ENCODE peak calls at places on chromosomes 13 and 19, in ten cellular contexts. One of them, this sample, is unnamed.

GRCh38 chr13:60453490-60453889 is 56.5 kb downstream of the TDRD3 start:
- DNase-seq in skeletal muscle cell: no peak
- DNase-seq in stimulated activated CD8-positive, alpha-beta memory T cell treated with anti-CD3 and anti-CD28 coated beads, Interleukin-15, amount 100 ng/mL, for 24 hours: no peak
- DNase-seq in NCI-H1092 treated with DMSO at 0.1 percent for 48 hours: no peak
- DNase-seq in K562: no peak
- DNase-seq in heart left ventricle: no peak
- DNase-seq in omental fat pad: no peak
- DNase-seq in choroid plexus epithelial cell: peak
- DNase-seq in HS-5: no peak
- DNase-seq in T-helper 1 cell: no peak
- DNase-seq in this sample: no peak

GRCh38 chr13:60933638-60934037 is 482.0 kb downstream of the PCDH20 start:
- DNase-seq in heart left ventricle: no peak
- DNase-seq in choroid plexus epithelial cell: no peak
- DNase-seq in T-helper 1 cell: no peak
- DNase-seq in stimulated activated CD8-positive, alpha-beta memory T cell treated with anti-CD3 and anti-CD28 coated beads, Interleukin-15, amount 100 ng/mL, for 24 hours: no peak
- DNase-seq in K562: no peak
- DNase-seq in skeletal muscle cell: no peak
- DNase-seq in NCI-H1092 treated with DMSO at 0.1 percent for 48 hours: no peak
- DNase-seq in omental fat pad: no peak
- DNase-seq in HS-5: no peak
- DNase-seq in this sample: no peak

GRCh38 chr19:5588906-5589676 is 21.3 kb upstream of the TINCR start:
- DNase-seq in stimulated activated CD8-positive, alpha-beta memory T cell treated with anti-CD3 and anti-CD28 coated beads, Interleukin-15, amount 100 ng/mL, for 24 hours: no peak
- DNase-seq in K562: no peak
- DNase-seq in NCI-H1092 treated with DMSO at 0.1 percent for 48 hours: no peak
- DNase-seq in choroid plexus epithelial cell: peak
- DNase-seq in omental fat pad: no peak
- DNase-seq in heart left ventricle: no peak
- DNase-seq in HS-5: no peak
- DNase-seq in skeletal muscle cell: no peak
- DNase-seq in T-helper 1 cell: no peak
- DNase-seq in this sample: no peak

GRCh38 chr19:8487137-8487851 is 15.1 kb downstream of the PRAM1 start:
- DNase-seq in NCI-H1092 treated with DMSO at 0.1 percent for 48 hours: no peak
- DNase-seq in stimulated activated CD8-positive, alpha-beta memory T cell treated with anti-CD3 and anti-CD28 coated beads, Interleukin-15, amount 100 ng/mL, for 24 hours: no peak
- DNase-seq in T-helper 1 cell: peak
- DNase-seq in K562: no peak
- DNase-seq in omental fat pad: no peak
- DNase-seq in choroid plexus epithelial cell: no peak
- DNase-seq in skeletal muscle cell: no peak
- DNase-seq in HS-5: no peak
- DNase-seq in heart left ventricle: no peak
- DNase-seq in this sample: no peak

GRCh38 chr19:34484328-34484727 is 2.8 kb downstream of the WTIP start:
- DNase-seq in skeletal muscle cell: no peak
- DNase-seq in heart left ventricle: peak
- DNase-seq in K562: no peak
- DNase-seq in NCI-H1092 treated with DMSO at 0.1 percent for 48 hours: no peak
- DNase-seq in T-helper 1 cell: no peak
- DNase-seq in omental fat pad: no peak
- DNase-seq in stimulated activated CD8-positive, alpha-beta memory T cell treated with anti-CD3 and anti-CD28 coated beads, Interleukin-15, amount 100 ng/mL, for 24 hours: no peak
- DNase-seq in choroid plexus epithelial cell: no peak
- DNase-seq in HS-5: no peak
- DNase-seq in this sample: no peak

GRCh38 chr19:40411125-40411842 is 1.9 kb downstream of the PRX start:
- DNase-seq in T-helper 1 cell: no peak
- DNase-seq in NCI-H1092 treated with DMSO at 0.1 percent for 48 hours: no peak
- DNase-seq in K562: peak
- DNase-seq in HS-5: no peak
- DNase-seq in skeletal muscle cell: no peak
- DNase-seq in heart left ventricle: peak
- DNase-seq in omental fat pad: no peak
- DNase-seq in stimulated activated CD8-positive, alpha-beta memory T cell treated with anti-CD3 and anti-CD28 coated beads, Interleukin-15, amount 100 ng/mL, for 24 hours: no peak
- DNase-seq in choroid plexus epithelial cell: no peak
- DNase-seq in this sample: no peak

GRCh38 chr19:47435196-47435595 is 15.9 kb upstream of the MEIS3 start:
- DNase-seq in stimulated activated CD8-positive, alpha-beta memory T cell treated with anti-CD3 and anti-CD28 coated beads, Interleukin-15, amount 100 ng/mL, for 24 hours: no peak
- DNase-seq in omental fat pad: no peak
- DNase-seq in K562: no peak
- DNase-seq in skeletal muscle cell: no peak
- DNase-seq in heart left ventricle: no peak
- DNase-seq in HS-5: no peak
- DNase-seq in NCI-H1092 treated with DMSO at 0.1 percent for 48 hours: no peak
- DNase-seq in choroid plexus epithelial cell: no peak
- DNase-seq in T-helper 1 cell: peak
- DNase-seq in this sample: no peak

GRCh38 chr19:17075860-17076538 is 422 bp downstream of the MYO9B start:
- DNase-seq in T-helper 1 cell: peak
- DNase-seq in heart left ventricle: peak
- DNase-seq in skeletal muscle cell: no peak
- DNase-seq in K562: peak
- DNase-seq in stimulated activated CD8-positive, alpha-beta memory T cell treated with anti-CD3 and anti-CD28 coated beads, Interleukin-15, amount 100 ng/mL, for 24 hours: peak
- DNase-seq in NCI-H1092 treated with DMSO at 0.1 percent for 48 hours: peak
- DNase-seq in HS-5: no peak
- DNase-seq in omental fat pad: no peak
- DNase-seq in choroid plexus epithelial cell: peak
- DNase-seq in this sample: no peak

GRCh38 chr13:50386527-50387123 is 371.4 kb downstream of the KCNRG start:
- DNase-seq in stimulated activated CD8-positive, alpha-beta memory T cell treated with anti-CD3 and anti-CD28 coated beads, Interleukin-15, amount 100 ng/mL, for 24 hours: no peak
- DNase-seq in skeletal muscle cell: peak
- DNase-seq in heart left ventricle: no peak
- DNase-seq in NCI-H1092 treated with DMSO at 0.1 percent for 48 hours: no peak
- DNase-seq in K562: no peak
- DNase-seq in omental fat pad: no peak
- DNase-seq in choroid plexus epithelial cell: peak
- DNase-seq in T-helper 1 cell: no peak
- DNase-seq in HS-5: no peak
- DNase-seq in this sample: peak

GRCh38 chr19:3785464-3785937 is 680 bp downstream of the MATK start:
- DNase-seq in choroid plexus epithelial cell: no peak
- DNase-seq in K562: peak
- DNase-seq in NCI-H1092 treated with DMSO at 0.1 percent for 48 hours: no peak
- DNase-seq in stimulated activated CD8-positive, alpha-beta memory T cell treated with anti-CD3 and anti-CD28 coated beads, Interleukin-15, amount 100 ng/mL, for 24 hours: no peak
- DNase-seq in HS-5: peak
- DNase-seq in omental fat pad: no peak
- DNase-seq in T-helper 1 cell: no peak
- DNase-seq in skeletal muscle cell: no peak
- DNase-seq in heart left ventricle: no peak
- DNase-seq in this sample: no peak

GRCh38 chr13:96090240-96091101 is 564 bp downstream of the HS6ST3 start:
- DNase-seq in choroid plexus epithelial cell: peak
- DNase-seq in HS-5: no peak
- DNase-seq in stimulated activated CD8-positive, alpha-beta memory T cell treated with anti-CD3 and anti-CD28 coated beads, Interleukin-15, amount 100 ng/mL, for 24 hours: no peak
- DNase-seq in T-helper 1 cell: no peak
- DNase-seq in omental fat pad: no peak
- DNase-seq in NCI-H1092 treated with DMSO at 0.1 percent for 48 hours: peak
- DNase-seq in skeletal muscle cell: no peak
- DNase-seq in K562: no peak
- DNase-seq in heart left ventricle: no peak
- DNase-seq in this sample: no peak

GRCh38 chr13:36526897-36527296 is 94.6 kb downstream of the CCNA1 start:
- DNase-seq in NCI-H1092 treated with DMSO at 0.1 percent for 48 hours: no peak
- DNase-seq in stimulated activated CD8-positive, alpha-beta memory T cell treated with anti-CD3 and anti-CD28 coated beads, Interleukin-15, amount 100 ng/mL, for 24 hours: no peak
- DNase-seq in omental fat pad: no peak
- DNase-seq in K562: no peak
- DNase-seq in skeletal muscle cell: no peak
- DNase-seq in T-helper 1 cell: no peak
- DNase-seq in choroid plexus epithelial cell: no peak
- DNase-seq in HS-5: no peak
- DNase-seq in heart left ventricle: no peak
- DNase-seq in this sample: no peak

GRCh38 chr13:24097064-24097463 is 63.5 kb upstream of the SPATA13 start:
- DNase-seq in T-helper 1 cell: peak
- DNase-seq in skeletal muscle cell: peak
- DNase-seq in omental fat pad: no peak
- DNase-seq in heart left ventricle: no peak
- DNase-seq in HS-5: no peak
- DNase-seq in choroid plexus epithelial cell: peak
- DNase-seq in NCI-H1092 treated with DMSO at 0.1 percent for 48 hours: no peak
- DNase-seq in K562: no peak
- DNase-seq in stimulated activated CD8-positive, alpha-beta memory T cell treated with anti-CD3 and anti-CD28 coated beads, Interleukin-15, amount 100 ng/mL, for 24 hours: no peak
- DNase-seq in this sample: peak

GRCh38 chr13:65932587-65933239 is 1297.4 kb downstream of the PCDH9 start:
- DNase-seq in K562: no peak
- DNase-seq in choroid plexus epithelial cell: no peak
- DNase-seq in omental fat pad: no peak
- DNase-seq in NCI-H1092 treated with DMSO at 0.1 percent for 48 hours: no peak
- DNase-seq in T-helper 1 cell: no peak
- DNase-seq in heart left ventricle: no peak
- DNase-seq in HS-5: no peak
- DNase-seq in stimulated activated CD8-positive, alpha-beta memory T cell treated with anti-CD3 and anti-CD28 coated beads, Interleukin-15, amount 100 ng/mL, for 24 hours: no peak
- DNase-seq in skeletal muscle cell: peak
- DNase-seq in this sample: peak

GRCh38 chr13:30835442-30835841 is 70.6 kb upstream of the MEDAG start:
- DNase-seq in choroid plexus epithelial cell: peak
- DNase-seq in stimulated activated CD8-positive, alpha-beta memory T cell treated with anti-CD3 and anti-CD28 coated beads, Interleukin-15, amount 100 ng/mL, for 24 hours: no peak
- DNase-seq in omental fat pad: no peak
- DNase-seq in T-helper 1 cell: no peak
- DNase-seq in NCI-H1092 treated with DMSO at 0.1 percent for 48 hours: no peak
- DNase-seq in HS-5: no peak
- DNase-seq in heart left ventricle: no peak
- DNase-seq in K562: no peak
- DNase-seq in skeletal muscle cell: no peak
- DNase-seq in this sample: no peak

GRCh38 chr19:51726049-51726448 is 2.3 kb upstream of the HAS1 start:
- DNase-seq in choroid plexus epithelial cell: peak
- DNase-seq in omental fat pad: peak
- DNase-seq in T-helper 1 cell: no peak
- DNase-seq in NCI-H1092 treated with DMSO at 0.1 percent for 48 hours: no peak
- DNase-seq in HS-5: no peak
- DNase-seq in heart left ventricle: no peak
- DNase-seq in stimulated activated CD8-positive, alpha-beta memory T cell treated with anti-CD3 and anti-CD28 coated beads, Interleukin-15, amount 100 ng/mL, for 24 hours: no peak
- DNase-seq in skeletal muscle cell: peak
- DNase-seq in K562: peak
- DNase-seq in this sample: peak

GRCh38 chr13:41577437-41577836 is 120.1 kb downstream of the RGCC start:
- DNase-seq in T-helper 1 cell: no peak
- DNase-seq in stimulated activated CD8-positive, alpha-beta memory T cell treated with anti-CD3 and anti-CD28 coated beads, Interleukin-15, amount 100 ng/mL, for 24 hours: no peak
- DNase-seq in K562: no peak
- DNase-seq in omental fat pad: no peak
- DNase-seq in skeletal muscle cell: peak
- DNase-seq in choroid plexus epithelial cell: peak
- DNase-seq in HS-5: no peak
- DNase-seq in NCI-H1092 treated with DMSO at 0.1 percent for 48 hours: no peak
- DNase-seq in heart left ventricle: no peak
- DNase-seq in this sample: peak

GRCh38 chr19:45526143-45526542 is 18.9 kb downstream of the VASP start:
- DNase-seq in T-helper 1 cell: no peak
- DNase-seq in heart left ventricle: peak
- DNase-seq in K562: peak
- DNase-seq in omental fat pad: no peak
- DNase-seq in choroid plexus epithelial cell: peak
- DNase-seq in HS-5: no peak
- DNase-seq in stimulated activated CD8-positive, alpha-beta memory T cell treated with anti-CD3 and anti-CD28 coated beads, Interleukin-15, amount 100 ng/mL, for 24 hours: no peak
- DNase-seq in NCI-H1092 treated with DMSO at 0.1 percent for 48 hours: no peak
- DNase-seq in skeletal muscle cell: no peak
- DNase-seq in this sample: no peak

GRCh38 chr13:45280751-45281634 is 60.0 kb downstream of the TPT1 start:
- DNase-seq in heart left ventricle: peak
- DNase-seq in T-helper 1 cell: peak
- DNase-seq in omental fat pad: peak
- DNase-seq in K562: peak
- DNase-seq in choroid plexus epithelial cell: peak
- DNase-seq in NCI-H1092 treated with DMSO at 0.1 percent for 48 hours: peak
- DNase-seq in HS-5: peak
- DNase-seq in skeletal muscle cell: peak
- DNase-seq in stimulated activated CD8-positive, alpha-beta memory T cell treated with anti-CD3 and anti-CD28 coated beads, Interleukin-15, amount 100 ng/mL, for 24 hours: peak
- DNase-seq in this sample: peak

GRCh38 chr19:33063356-33064116 is 1.2 kb downstream of the RHPN2 start:
- DNase-seq in choroid plexus epithelial cell: no peak
- DNase-seq in NCI-H1092 treated with DMSO at 0.1 percent for 48 hours: peak
- DNase-seq in heart left ventricle: peak
- DNase-seq in HS-5: no peak
- DNase-seq in K562: no peak
- DNase-seq in omental fat pad: no peak
- DNase-seq in T-helper 1 cell: no peak
- DNase-seq in skeletal muscle cell: no peak
- DNase-seq in stimulated activated CD8-positive, alpha-beta memory T cell treated with anti-CD3 and anti-CD28 coated beads, Interleukin-15, amount 100 ng/mL, for 24 hours: no peak
- DNase-seq in this sample: no peak

GRCh38 chr13:109517516-109517915 is 268.9 kb downstream of the IRS2 start:
- DNase-seq in omental fat pad: no peak
- DNase-seq in K562: no peak
- DNase-seq in HS-5: no peak
- DNase-seq in T-helper 1 cell: no peak
- DNase-seq in skeletal muscle cell: no peak
- DNase-seq in choroid plexus epithelial cell: peak
- DNase-seq in stimulated activated CD8-positive, alpha-beta memory T cell treated with anti-CD3 and anti-CD28 coated beads, Interleukin-15, amount 100 ng/mL, for 24 hours: no peak
- DNase-seq in heart left ventricle: no peak
- DNase-seq in NCI-H1092 treated with DMSO at 0.1 percent for 48 hours: no peak
- DNase-seq in this sample: no peak

GRCh38 chr13:80340643-80341097 is 256 bp downstream of the SPRY2 start:
- DNase-seq in omental fat pad: no peak
- DNase-seq in NCI-H1092 treated with DMSO at 0.1 percent for 48 hours: peak
- DNase-seq in choroid plexus epithelial cell: peak
- DNase-seq in stimulated activated CD8-positive, alpha-beta memory T cell treated with anti-CD3 and anti-CD28 coated beads, Interleukin-15, amount 100 ng/mL, for 24 hours: no peak
- DNase-seq in heart left ventricle: peak
- DNase-seq in K562: no peak
- DNase-seq in T-helper 1 cell: no peak
- DNase-seq in HS-5: no peak
- DNase-seq in skeletal muscle cell: no peak
- DNase-seq in this sample: no peak

GRCh38 chr19:29645911-29646310 is 19.4 kb upstream of the PLEKHF1 start:
- DNase-seq in T-helper 1 cell: no peak
- DNase-seq in K562: no peak
- DNase-seq in heart left ventricle: peak
- DNase-seq in stimulated activated CD8-positive, alpha-beta memory T cell treated with anti-CD3 and anti-CD28 coated beads, Interleukin-15, amount 100 ng/mL, for 24 hours: no peak
- DNase-seq in NCI-H1092 treated with DMSO at 0.1 percent for 48 hours: no peak
- DNase-seq in HS-5: no peak
- DNase-seq in skeletal muscle cell: no peak
- DNase-seq in choroid plexus epithelial cell: peak
- DNase-seq in omental fat pad: no peak
- DNase-seq in this sample: no peak

GRCh38 chr19:16197188-16197621 is 506 bp upstream of the AP1M1 start:
- DNase-seq in heart left ventricle: no peak
- DNase-seq in omental fat pad: no peak
- DNase-seq in choroid plexus epithelial cell: peak
- DNase-seq in T-helper 1 cell: no peak
- DNase-seq in skeletal muscle cell: peak
- DNase-seq in NCI-H1092 treated with DMSO at 0.1 percent for 48 hours: no peak
- DNase-seq in stimulated activated CD8-positive, alpha-beta memory T cell treated with anti-CD3 and anti-CD28 coated beads, Interleukin-15, amount 100 ng/mL, for 24 hours: no peak
- DNase-seq in HS-5: peak
- DNase-seq in K562: no peak
- DNase-seq in this sample: peak

GRCh38 chr13:65264066-65264465 is 1966.1 kb downstream of the PCDH9 start:
- DNase-seq in heart left ventricle: no peak
- DNase-seq in T-helper 1 cell: no peak
- DNase-seq in skeletal muscle cell: no peak
- DNase-seq in K562: no peak
- DNase-seq in stimulated activated CD8-positive, alpha-beta memory T cell treated with anti-CD3 and anti-CD28 coated beads, Interleukin-15, amount 100 ng/mL, for 24 hours: no peak
- DNase-seq in omental fat pad: no peak
- DNase-seq in NCI-H1092 treated with DMSO at 0.1 percent for 48 hours: no peak
- DNase-seq in choroid plexus epithelial cell: no peak
- DNase-seq in HS-5: no peak
- DNase-seq in this sample: no peak

GRCh38 chr19:38846097-38846496 is 3.7 kb downstream of the HNRNPL start:
- DNase-seq in heart left ventricle: no peak
- DNase-seq in K562: no peak
- DNase-seq in stimulated activated CD8-positive, alpha-beta memory T cell treated with anti-CD3 and anti-CD28 coated beads, Interleukin-15, amount 100 ng/mL, for 24 hours: no peak
- DNase-seq in choroid plexus epithelial cell: no peak
- DNase-seq in T-helper 1 cell: no peak
- DNase-seq in NCI-H1092 treated with DMSO at 0.1 percent for 48 hours: no peak
- DNase-seq in skeletal muscle cell: no peak
- DNase-seq in HS-5: no peak
- DNase-seq in omental fat pad: no peak
- DNase-seq in this sample: no peak

GRCh38 chr19:7199613-7200533 is 94.3 kb downstream of the INSR start:
- DNase-seq in NCI-H1092 treated with DMSO at 0.1 percent for 48 hours: no peak
- DNase-seq in K562: no peak
- DNase-seq in omental fat pad: no peak
- DNase-seq in T-helper 1 cell: no peak
- DNase-seq in stimulated activated CD8-positive, alpha-beta memory T cell treated with anti-CD3 and anti-CD28 coated beads, Interleukin-15, amount 100 ng/mL, for 24 hours: no peak
- DNase-seq in choroid plexus epithelial cell: no peak
- DNase-seq in skeletal muscle cell: no peak
- DNase-seq in heart left ventricle: no peak
- DNase-seq in HS-5: no peak
- DNase-seq in this sample: no peak

GRCh38 chr13:112670118-112670517 is 19.7 kb upstream of the ATP11A start:
- DNase-seq in K562: no peak
- DNase-seq in T-helper 1 cell: no peak
- DNase-seq in skeletal muscle cell: no peak
- DNase-seq in choroid plexus epithelial cell: no peak
- DNase-seq in HS-5: no peak
- DNase-seq in omental fat pad: no peak
- DNase-seq in heart left ventricle: no peak
- DNase-seq in NCI-H1092 treated with DMSO at 0.1 percent for 48 hours: no peak
- DNase-seq in stimulated activated CD8-positive, alpha-beta memory T cell treated with anti-CD3 and anti-CD28 coated beads, Interleukin-15, amount 100 ng/mL, for 24 hours: no peak
- DNase-seq in this sample: no peak

This sample was measured in AG09309.